ENCODE peak calls at places on chromosomes 12 and 14, in nine cellular contexts. D is hepatocyte, C is A549, P is GM23338, I is psoas muscle, Q is OCI-LY7, V is neural progenitor cell, R is HCT116, E is sigmoid colon. Z is an unnamed sample.

GRCh38 chr12:113170457-113170856 is 14.8 kb downstream of the DDX54 start:
- DNase-seq in D (no peak), C (no peak), P (no peak), I (no peak), Q (no peak), V (no peak), R (no peak), E (no peak), Z (no peak)

GRCh38 chr12:113428482-113428881 is 6.3 kb downstream of the SDSL start:
- DNase-seq in D (no peak), C (no peak), P (no peak), I (no peak), Q (no peak), V (no peak), R (no peak), E (no peak), Z (no peak)

GRCh38 chr12:20415013-20415412 is 46.7 kb downstream of the PDE3A start:
- DNase-seq in D (no peak), C (no peak), P (no peak), I (no peak), Q (no peak), V (no peak), R (no peak), E (no peak), Z (no peak)

GRCh38 chr12:29241821-29242591 is 92.9 kb downstream of the FAR2 start:
- DNase-seq in D (peak; percentile 69), C (no peak), P (peak; percentile 10), I (no peak), Q (no peak), V (peak; percentile 40), R (peak; percentile 49), E (no peak), Z (no peak)

GRCh38 chr14:58805057-58805456 is 167.3 kb downstream of the DACT1 start:
- DNase-seq in D (no peak), C (no peak), P (no peak), I (no peak), Q (no peak), V (no peak), R (no peak), E (no peak), Z (no peak)

GRCh38 chr14:60544659-60545058 is 35.7 kb downstream of the SIX6 start:
- DNase-seq in D (no peak), C (no peak), P (no peak), I (no peak), Q (no peak), V (no peak), R (no peak), E (no peak), Z (no peak)

GRCh38 chr12:109999983-110000505 is 814 bp downstream of the ANKRD13A start:
- DNase-seq in D (peak; percentile 41), C (no peak), P (peak; percentile 49), I (no peak), Q (peak; percentile 76), V (peak; percentile 54), R (no peak), E (no peak), Z (no peak)

GRCh38 chr14:27015046-27015445 is 417.2 kb upstream of the NOVA1 start:
- DNase-seq in D (no peak), C (no peak), P (no peak), I (no peak), Q (no peak), V (no peak), R (no peak), E (no peak), Z (no peak)

GRCh38 chr12:93978553-93978952 is 169.8 kb upstream of the PLXNC1 start:
- DNase-seq in D (peak; percentile 38), C (no peak), P (no peak), I (no peak), Q (no peak), V (no peak), R (no peak), E (peak; percentile 61), Z (no peak)

GRCh38 chr14:101665478-101666078 is 95.9 kb upstream of the PPP2R5C start:
- DNase-seq in D (peak; percentile 60), C (peak; percentile 71), P (peak; percentile 71), I (no peak), Q (peak; percentile 69), V (peak; percentile 66), R (peak; percentile 57), E (no peak), Z (no peak)

GRCh38 chr14:55930016-55930784 is 188.0 kb upstream of the PELI2 start:
- DNase-seq in D (no peak), C (no peak), P (no peak), I (no peak), Q (no peak), V (no peak), R (no peak), E (no peak), Z (no peak)

DNA sequence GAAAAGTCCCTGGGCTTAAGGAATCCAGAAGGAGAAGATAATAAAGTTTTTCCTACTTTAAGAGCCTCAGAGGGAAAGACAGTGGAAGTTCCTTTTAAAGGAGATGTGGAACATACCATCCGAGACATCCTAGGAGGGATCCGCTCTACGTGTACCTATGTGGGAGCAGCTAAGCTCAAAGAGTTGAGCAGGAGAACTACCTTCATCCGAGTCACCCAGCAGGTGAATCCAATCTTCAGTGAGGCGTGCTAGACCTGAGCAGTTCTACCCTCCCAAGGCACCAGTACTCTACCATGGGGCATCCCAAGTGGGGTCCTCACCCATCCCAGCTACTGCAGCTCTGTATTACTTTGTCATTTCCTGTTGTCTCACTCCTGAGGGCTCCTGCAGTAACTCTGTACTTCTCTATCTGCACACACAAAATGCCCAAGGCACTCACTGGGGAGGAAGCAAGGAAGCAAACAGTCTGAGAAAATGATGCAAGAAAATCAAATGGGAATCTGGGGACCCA is 3.8 kb downstream of the TINF2 start:
- DNase-seq in D (no peak), C (no peak), P (no peak), I (no peak), Q (no peak), V (no peak), R (no peak), E (no peak), Z (no peak)
- H3K4me1 ChIP-seq in D (peaks cover 11% of the 10 kb centered on the region), C (peaks cover 17% of the 10 kb centered on the region), P (peaks cover 12% of the 10 kb centered on the region), I (peaks cover 73% of the 10 kb centered on the region), Q (peaks cover 38% of the 10 kb centered on the region), V (peaks cover 5% of the 10 kb centered on the region), R (peaks cover 12% of the 10 kb centered on the region), E (peaks cover 49% of the 10 kb centered on the region), Z (peaks cover 59% of the 10 kb centered on the region)

GRCh38 chr14:61560323-61560722 is 135.0 kb upstream of the HIF1A start:
- DNase-seq in D (peak; percentile 50), C (no peak), P (no peak), I (no peak), Q (no peak), V (no peak), R (no peak), E (no peak), Z (no peak)

GRCh38 chr14:61557854-61558253 is 137.5 kb upstream of the HIF1A start:
- DNase-seq in D (no peak), C (no peak), P (no peak), I (no peak), Q (no peak), V (no peak), R (no peak), E (no peak), Z (no peak)

GRCh38 chr14:61558271-61558670 is 137.0 kb upstream of the HIF1A start:
- DNase-seq in D (no peak), C (no peak), P (no peak), I (no peak), Q (no peak), V (no peak), R (no peak), E (no peak), Z (no peak)

GRCh38 chr14:61561144-61561543 is 134.2 kb upstream of the HIF1A start:
- DNase-seq in D (no peak), C (peak; percentile 72), P (peak; percentile 46), I (no peak), Q (no peak), V (peak; percentile 11), R (no peak), E (no peak), Z (no peak)

GRCh38 chr14:61559641-61560201 is 135.6 kb upstream of the HIF1A start:
- DNase-seq in D (peak; percentile 68), C (peak; percentile 98), P (peak; percentile 42), I (no peak), Q (no peak), V (peak; percentile 1), R (peak; percentile 71), E (no peak), Z (no peak)
- TF ChIP-seq CTCF in D (no peak), C (peak; percentile 36), P (peak; percentile 31), I (no peak), Q (no peak), V (no peak), R (no peak), E (no peak), Z (no peak)

GRCh38 chr12:124297389-124297788 is 2.5 kb downstream of the RFLNA start:
- DNase-seq in D (no peak), C (no peak), P (no peak), I (peak; percentile 8), Q (no peak), V (no peak), R (no peak), E (no peak), Z (no peak)

GRCh38 chr12:124296295-124296915 is 1.5 kb downstream of the RFLNA start:
- DNase-seq in D (peak; percentile 76), C (no peak), P (peak; percentile 35), I (peak; percentile 51), Q (no peak), V (no peak), R (no peak), E (no peak), Z (no peak)

GRCh38 chr12:124294686-124295315 is at the start of gene RFLNA:
- DNase-seq in D (peak; percentile 75), C (no peak), P (peak; percentile 78), I (peak; percentile 60), Q (no peak), V (peak; percentile 83), R (no peak), E (no peak), Z (no peak)

GRCh38 chr12:124296916-124297351 is 2.0 kb downstream of the RFLNA start:
- DNase-seq in D (no peak), C (no peak), P (no peak), I (peak; percentile 56), Q (no peak), V (no peak), R (no peak), E (no peak), Z (no peak)

GRCh38 chr12:124295431-124296058 is 652 bp downstream of the RFLNA start:
- DNase-seq in D (no peak), C (no peak), P (peak; percentile 46), I (peak; percentile 41), Q (no peak), V (peak; percentile 44), R (no peak), E (no peak), Z (no peak)
- H3K4me3 ChIP-seq in D (peak overlapping the region; percentile 79), C (peak overlapping the region; percentile 39), P (peak overlapping the region; percentile 66), I (peak overlapping the region; percentile 61), Q (no peak overlapping the region), V (peak overlapping the region; percentile 58), R (no peak overlapping the region), E (peak overlapping the region; percentile 44), Z (peak overlapping the region; percentile 47)

DNA sequence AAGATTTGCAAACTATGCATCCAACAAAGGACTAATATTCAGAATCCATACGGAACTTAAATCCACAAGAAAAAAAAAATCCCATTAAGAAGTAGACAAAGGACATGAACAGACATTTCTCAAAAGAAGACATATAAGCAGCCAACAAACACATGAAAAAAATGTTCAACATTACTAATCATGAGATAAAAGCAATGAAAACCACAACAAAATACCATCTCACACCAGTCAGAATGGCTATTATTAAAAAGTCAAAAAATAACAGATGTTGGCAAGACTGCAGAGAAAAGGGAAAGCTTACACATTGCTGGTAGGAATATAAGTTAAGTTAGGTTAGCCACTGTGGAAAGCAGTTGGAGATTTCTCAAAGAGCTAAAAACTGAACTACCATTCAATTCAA is 16.2 kb downstream of the CDK17 start:
- DNase-seq in D (no peak), C (no peak), P (no peak), I (no peak), Q (no peak), V (no peak), R (no peak), E (no peak), Z (no peak)
- H3K4me1 ChIP-seq in D (no peaks in the 10 kb centered on the region), C (peaks cover 4% of the 10 kb centered on the region), P (no peaks in the 10 kb centered on the region), I (peaks cover 4% of the 10 kb centered on the region), Q (peaks cover 36% of the 10 kb centered on the region), V (no peaks in the 10 kb centered on the region), R (no peaks in the 10 kb centered on the region), E (peaks cover 51% of the 10 kb centered on the region), Z (peaks cover 12% of the 10 kb centered on the region)